ENCODE peak calls at places on chromosome X, in five cellular contexts. X is brain microvascular endothelial cell; C is activated CD4-positive, alpha-beta T cell treated with anti-CD3 and anti-CD28 coated beads, Interleukin-2, amount 10 ng/mL, durations not matched to agents 7 days and 5 days; R is GM13977; G is stimulated activated naive CD4-positive, alpha-beta T cell treated with Interleukin-2 at 50 U/mL for 16 hours. P is an unnamed sample.
A peak's percentile ranks its signal among the peaks of the same experiment; 100 is the strongest.

GRCh38 chrX:121254336-121254735 is 206.9 kb downstream of the GLUD2 start:
- DNase-seq in X (no peak), C (no peak), R (no peak), G (no peak), P (no peak)

GRCh38 chrX:44020693-44021092 is 47.5 kb upstream of the NDP start:
- DNase-seq in X (no peak), C (no peak), R (no peak), G (no peak), P (no peak)

GRCh38 chrX:68917799-68918198 is 89.0 kb downstream of the EFNB1 start:
- DNase-seq in X (no peak), C (no peak), R (no peak), G (no peak), P (no peak)

GRCh38 chrX:115642895-115643530 is 82.0 kb downstream of the PLS3 start:
- DNase-seq in X (peak; percentile 66), C (peak; percentile 26), R (peak; percentile 48), G (no peak), P (no peak)

GRCh38 chrX:24877854-24878650 is 137.7 kb downstream of the ARX start:
- DNase-seq in X (no peak), C (no peak), R (no peak), G (no peak), P (no peak)

GRCh38 chrX:110442631-110443030 is 84.0 kb downstream of the RTL9 start:
- DNase-seq in X (peak; percentile 6), C (no peak), R (peak; percentile 31), G (no peak), P (no peak)

GRCh38 chrX:11458175-11458574 is 165.0 kb downstream of the AMELX start:
- DNase-seq in X (no peak), C (no peak), R (no peak), G (no peak), P (no peak)

GRCh38 chrX:150062292-150063137 is 124.2 kb upstream of the EOLA2 start:
- DNase-seq in X (peak; percentile 23), C (no peak), R (no peak), G (no peak), P (no peak)

GRCh38 chrX:133177202-133177601 is 41.0 kb downstream of the TFDP3 start:
- DNase-seq in X (no peak), C (no peak), R (no peak), G (no peak), P (no peak)

GRCh38 chrX:68121371-68121770 is 311.9 kb downstream of the OPHN1 start:
- DNase-seq in X (no peak), C (no peak), R (no peak), G (no peak), P (no peak)

GRCh38 chrX:1465261-1466231 is 12.8 kb upstream of the ASMTL start:
- DNase-seq in X (no peak), C (peak; percentile 5), R (no peak), G (no peak), P (no peak)

GRCh38 chrX:136204571-136204970 is 46.6 kb downstream of the MAP7D3 start:
- DNase-seq in X (peak; percentile 59), C (peak; percentile 47), R (no peak), G (no peak), P (no peak)

GRCh38 chrX:11464836-11465458 is 171.7 kb downstream of the AMELX start:
- DNase-seq in X (no peak), C (no peak), R (no peak), G (no peak), P (no peak)

GRCh38 chrX:8424941-8425340 is 39.7 kb upstream of the VCX3B start:
- DNase-seq in X (no peak), C (no peak), R (no peak), G (no peak), P (no peak)

GRCh38 chrX:12791253-12792228 is at the start of gene PRPS2:
- DNase-seq in X (peak; percentile 6), C (peak; percentile 75), R (peak; percentile 85), G (peak; percentile 71), P (no peak)

GRCh38 chrX:153717445-153717844 is 6.7 kb downstream of the BCAP31 start:
- DNase-seq in X (no peak), C (no peak), R (no peak), G (no peak), P (no peak)

GRCh38 chrX:45774961-45775360 is 574.3 kb upstream of the DIPK2B start:
- DNase-seq in X (peak; percentile 41), C (no peak), R (no peak), G (no peak), P (no peak)

GRCh38 chrX:1581132-1581531 is 10.3 kb upstream of the AKAP17A start:
- DNase-seq in X (peak; percentile 57), C (peak; percentile 83), R (peak; percentile 49), G (peak; percentile 58), P (no peak)

GRCh38 chrX:13876652-13877051 is 59.8 kb upstream of the GPM6B start:
- DNase-seq in X (peak; percentile 68), C (no peak), R (no peak), G (no peak), P (no peak)

P was measured in retinal pigment epithelial cell.